ENCODE peak calls at places on chromosomes 3 and 15, in five cellular contexts. C is WTC11, N is HEK293T, G is posterior cingulate gyrus, Z is kidney glomerular epithelial cell. S is an unnamed sample.

GRCh38 chr3:69386535-69387385 is 872 bp upstream of the FRMD4B start:
- DNase-seq in C (no peak), N (peak), G (no peak), Z (no peak), S (no peak)

GRCh38 chr3:185153170-185153733 is 392 bp upstream of the C3orf70 start:
- DNase-seq in C (peak), N (no peak), G (no peak), Z (no peak), S (no peak)

GRCh38 chr3:21462151-21462550 is 288.9 kb downstream of the ZNF385D start:
- DNase-seq in C (no peak), N (no peak), G (no peak), Z (no peak), S (no peak)

GRCh38 chr15:41689834-41690233 is 29.6 kb downstream of the MGA start:
- DNase-seq in C (no peak), N (no peak), G (no peak), Z (no peak), S (no peak)

GRCh38 chr15:70289191-70289955 is 191.7 kb upstream of the TLE3 start:
- DNase-seq in C (no peak), N (no peak), G (no peak), Z (no peak), S (no peak)

GRCh38 chr3:129795596-129795995 is 97.9 kb downstream of the TMCC1 start:
- DNase-seq in C (no peak), N (no peak), G (no peak), Z (peak), S (no peak)

GRCh38 chr15:66133247-66133646 is 120.3 kb downstream of the MEGF11 start:
- DNase-seq in C (no peak), N (no peak), G (peak), Z (no peak), S (no peak)

GRCh38 chr15:56325186-56325585 is 40.0 kb upstream of the TEX9 start:
- DNase-seq in C (no peak), N (no peak), G (no peak), Z (no peak), S (no peak)

GRCh38 chr15:73440571-73440970 is 2.4 kb upstream of the REC114 start:
- DNase-seq in C (no peak), N (no peak), G (no peak), Z (no peak), S (no peak)

GRCh38 chr3:127011270-127011992 is 28.5 kb downstream of the PLXNA1 start:
- DNase-seq in C (no peak), N (no peak), G (no peak), Z (no peak), S (peak)

GRCh38 chr3:150414273-150414672 is 6.2 kb downstream of the TSC22D2 start:
- DNase-seq in C (no peak), N (no peak), G (no peak), Z (peak), S (no peak)

GRCh38 chr3:196314597-196314996 is 3.4 kb downstream of the DYNLT2B start:
- DNase-seq in C (no peak), N (no peak), G (no peak), Z (no peak), S (no peak)

GRCh38 chr3:18046531-18046930 is 304.1 kb upstream of the TBC1D5 start:
- DNase-seq in C (no peak), N (no peak), G (no peak), Z (no peak), S (no peak)

S was measured in skeletal muscle cell.